ENCODE peak calls at places on chromosomes 6 and 20, in ten cellular contexts. P is adrenal gland, W is heart left ventricle, F is A549, O is suprapubic skin, M is body of pancreas, R is tibial nerve, V is prostate gland, T is IMR-90, U is ovary. K is an unnamed sample.

GRCh38 chr6:137866200-137866913 is 702 bp upstream of the TNFAIP3 start:
- DNase-seq in P (peak), W (no peak), F (no peak), O (peak), M (no peak), R (peak), V (no peak), T (no peak), U (no peak), K (no peak)

GRCh38 chr6:29970711-29971110 is 28.4 kb downstream of the HLA-A start:
- DNase-seq in P (no peak), W (no peak), F (no peak), O (no peak), M (no peak), R (no peak), V (no peak), T (no peak), U (no peak), K (no peak)

GRCh38 chr20:38725959-38726848 is 1.9 kb downstream of the SLC32A1 start:
- DNase-seq in P (no peak), W (peak), F (peak), O (no peak), M (peak), R (no peak), V (no peak), T (peak), U (no peak), K (no peak)

GRCh38 chr6:70299456-70299855 is 3.4 kb downstream of the COL9A1 start:
- DNase-seq in P (no peak), W (no peak), F (no peak), O (no peak), M (no peak), R (no peak), V (no peak), T (peak), U (no peak), K (no peak)

GRCh38 chr6:47509937-47510336 is 32.3 kb downstream of the CD2AP start:
- DNase-seq in P (no peak), W (no peak), F (no peak), O (no peak), M (no peak), R (no peak), V (no peak), T (no peak), U (no peak), K (no peak)

GRCh38 chr6:74657033-74657432 is 548.8 kb downstream of the COL12A1 start:
- DNase-seq in P (no peak), W (no peak), F (no peak), O (no peak), M (no peak), R (no peak), V (no peak), T (no peak), U (no peak), K (no peak)

GRCh38 chr6:55836945-55837344 is 38.4 kb downstream of the BMP5 start:
- DNase-seq in P (no peak), W (peak), F (no peak), O (no peak), M (no peak), R (no peak), V (no peak), T (no peak), U (no peak), K (no peak)

GRCh38 chr20:37544386-37544785 is 16.7 kb upstream of the BLCAP start:
- DNase-seq in P (no peak), W (no peak), F (no peak), O (no peak), M (no peak), R (no peak), V (no peak), T (no peak), U (no peak), K (no peak)

GRCh38 chr6:18327621-18328548 is 59.3 kb upstream of the RNF144B start:
- DNase-seq in P (no peak), W (no peak), F (no peak), O (peak), M (peak), R (no peak), V (peak), T (no peak), U (no peak), K (no peak)

GRCh38 chr6:157609556-157609955 is 213.5 kb upstream of the SNX9 start:
- DNase-seq in P (no peak), W (no peak), F (no peak), O (peak), M (no peak), R (no peak), V (no peak), T (no peak), U (no peak), K (no peak)

GRCh38 chr20:32474717-32474966 is 110.5 kb downstream of the NOL4L start:
- DNase-seq in P (no peak), W (no peak), F (no peak), O (no peak), M (no peak), R (no peak), V (no peak), T (no peak), U (no peak), K (no peak)

GRCh38 chr20:32474009-32474716 is 111.0 kb downstream of the NOL4L start:
- DNase-seq in P (no peak), W (no peak), F (no peak), O (no peak), M (peak), R (no peak), V (no peak), T (no peak), U (peak), K (no peak)

GRCh38 chr20:32476684-32477593 is 108.2 kb downstream of the NOL4L start:
- DNase-seq in P (no peak), W (no peak), F (no peak), O (no peak), M (peak), R (no peak), V (no peak), T (no peak), U (no peak), K (no peak)

GRCh38 chr20:32473231-32474008 is 111.7 kb downstream of the NOL4L start:
- DNase-seq in P (no peak), W (peak), F (no peak), O (no peak), M (no peak), R (no peak), V (no peak), T (no peak), U (no peak), K (no peak)

DNA sequence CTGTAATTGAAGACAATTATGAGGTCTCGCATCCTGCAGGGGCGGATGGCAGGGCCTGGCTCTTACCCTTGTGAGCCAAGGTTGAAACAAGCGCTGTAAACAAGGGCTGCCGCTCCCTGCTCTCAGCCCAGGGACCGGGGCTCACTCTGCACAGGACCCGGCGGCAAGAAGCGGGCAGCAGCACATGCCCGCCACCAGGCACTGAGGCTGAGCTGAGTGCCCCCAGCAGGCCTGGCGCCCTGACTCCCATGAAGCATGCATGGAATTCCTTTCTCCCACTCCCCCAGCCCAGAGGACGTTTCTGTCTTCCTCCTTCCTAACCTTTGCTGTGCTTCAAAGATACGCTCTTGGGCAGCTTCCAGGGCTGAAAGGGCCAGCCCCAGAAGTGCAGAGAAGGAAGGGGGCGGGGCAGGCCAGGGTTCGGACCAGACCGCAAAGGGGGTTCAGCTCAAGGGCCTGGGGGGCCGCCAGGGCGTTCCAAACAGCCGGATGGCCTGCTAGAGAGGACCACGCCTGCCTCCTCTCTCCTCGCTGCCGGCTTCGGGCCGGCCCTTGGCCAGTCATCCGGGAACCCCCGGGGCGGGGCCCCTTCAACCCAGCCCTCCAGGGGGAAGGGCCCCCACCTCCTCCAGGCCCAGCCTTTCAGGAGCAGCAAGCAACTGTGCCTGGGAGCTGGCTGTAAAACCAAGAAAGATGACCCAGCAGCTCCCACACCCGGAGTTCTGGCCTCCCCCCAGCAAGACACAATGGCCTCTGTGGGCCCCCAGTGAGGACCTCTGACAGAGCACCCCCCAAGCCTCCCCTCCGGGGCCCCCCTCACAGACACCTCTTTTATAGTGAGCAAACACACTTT is 109.9 kb downstream of the NOL4L start:
- DNase-seq in P (peak), W (peak), F (peak), O (peak), M (peak), R (peak), V (peak), T (peak), U (peak), K (peak)
- TF ChIP-seq POLR2A in P (no peak), W (peak), F (peak), O (no peak), M (peak), R (peak), V (peak), T (no peak), U (no peak), K (no peak)

GRCh38 chr20:51799586-51799985 is 2.7 kb downstream of the SALL4 start:
- DNase-seq in P (no peak), W (no peak), F (no peak), O (no peak), M (no peak), R (no peak), V (no peak), T (no peak), U (no peak), K (no peak)

GRCh38 chr20:51802170-51802745 is at the start of gene SALL4:
- DNase-seq in P (no peak), W (no peak), F (no peak), O (no peak), M (peak), R (no peak), V (no peak), T (no peak), U (no peak), K (no peak)

GRCh38 chr20:51800132-51800721 is 2.1 kb downstream of the SALL4 start:
- DNase-seq in P (no peak), W (peak), F (peak), O (peak), M (peak), R (peak), V (peak), T (no peak), U (peak), K (peak)

GRCh38 chr20:51801220-51801991 is 915 bp downstream of the SALL4 start:
- DNase-seq in P (no peak), W (no peak), F (peak), O (no peak), M (no peak), R (no peak), V (no peak), T (no peak), U (no peak), K (no peak)

GRCh38 chr20:51800769-51801219 is 1.5 kb downstream of the SALL4 start:
- DNase-seq in P (no peak), W (no peak), F (peak), O (no peak), M (peak), R (no peak), V (peak), T (no peak), U (no peak), K (no peak)
- TF ChIP-seq POLR2A in P (no peak), W (no peak), F (no peak), O (no peak), M (no peak), R (no peak), V (no peak), T (no peak), U (no peak), K (no peak)

DNA sequence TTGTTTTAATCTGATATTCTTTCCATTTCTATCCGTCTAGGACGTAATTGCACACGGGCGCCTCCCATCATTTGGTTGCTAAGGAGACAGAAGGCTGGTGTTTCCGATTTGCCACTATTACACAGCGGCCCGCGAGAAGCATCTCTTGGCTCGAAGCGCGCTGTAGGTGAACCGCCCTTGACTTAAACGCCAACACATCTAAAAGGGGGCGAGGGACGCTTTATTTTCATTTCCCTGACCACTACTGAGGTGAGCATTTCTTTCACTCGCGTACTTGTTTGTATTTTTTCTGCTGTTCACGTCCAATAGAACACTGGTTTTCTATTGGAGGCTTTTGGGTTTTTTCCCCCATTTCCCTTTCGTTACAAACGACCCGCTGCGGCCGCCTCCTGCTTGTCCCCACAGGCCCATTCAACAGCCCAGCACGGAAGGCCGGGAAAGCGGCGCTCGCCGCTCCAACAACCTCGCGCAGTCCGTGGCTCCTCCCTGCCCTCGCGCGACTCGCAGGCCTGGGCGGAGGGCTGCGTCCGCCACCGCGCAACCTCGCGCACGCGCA is 505 bp upstream of the WRNIP1 start:
- DNase-seq in P (peak), W (peak), F (peak), O (peak), M (peak), R (peak), V (peak), T (peak), U (peak), K (no peak)
- TF ChIP-seq POLR2A in P (peak), W (no peak), F (peak), O (no peak), M (no peak), R (no peak), V (no peak), T (peak), U (peak), K (no peak)

GRCh38 chr20:4812641-4813075 is 90.9 kb downstream of the PRND start:
- DNase-seq in P (no peak), W (no peak), F (no peak), O (no peak), M (no peak), R (no peak), V (no peak), T (no peak), U (no peak), K (no peak)
- TF ChIP-seq POLR2A in P (no peak), W (no peak), F (no peak), O (no peak), M (no peak), R (no peak), V (no peak), T (no peak), U (no peak), K (no peak)

GRCh38 chr6:141878686-141879085 is 254.0 kb upstream of the GJE1 start:
- DNase-seq in P (no peak), W (no peak), F (no peak), O (no peak), M (no peak), R (no peak), V (no peak), T (no peak), U (no peak), K (no peak)
- TF ChIP-seq POLR2A in P (no peak), W (no peak), F (no peak), O (no peak), M (no peak), R (no peak), V (no peak), T (no peak), U (no peak), K (no peak)

GRCh38 chr20:45883100-45883469 is 2.1 kb downstream of the ZSWIM1 start:
- DNase-seq in P (no peak), W (no peak), F (no peak), O (no peak), M (no peak), R (no peak), V (no peak), T (no peak), U (no peak), K (no peak)

GRCh38 chr20:45886590-45887345 is 654 bp downstream of the SPATA25 start:
- DNase-seq in P (no peak), W (no peak), F (no peak), O (no peak), M (no peak), R (no peak), V (no peak), T (no peak), U (no peak), K (no peak)

GRCh38 chr20:45878076-45878731 is 2.8 kb upstream of the ZSWIM1 start:
- DNase-seq in P (no peak), W (no peak), F (no peak), O (no peak), M (no peak), R (no peak), V (no peak), T (no peak), U (peak), K (no peak)

GRCh38 chr20:45882469-45883099 is 1.6 kb downstream of the ZSWIM1 start:
- DNase-seq in P (no peak), W (no peak), F (no peak), O (no peak), M (no peak), R (no peak), V (no peak), T (no peak), U (no peak), K (no peak)

GRCh38 chr20:45880988-45881788 is at the start of gene ZSWIM1:
- DNase-seq in P (peak), W (peak), F (peak), O (peak), M (peak), R (peak), V (peak), T (peak), U (peak), K (peak)
- TF ChIP-seq POLR2A in P (no peak), W (peak), F (peak), O (peak), M (no peak), R (peak), V (peak), T (peak), U (peak), K (peak)

K was measured in breast epithelium.